ENCODE peak calls at places on chromosomes 1 and 21, in seven cellular contexts. One of them, this sample, is unnamed.
A peak's percentile ranks its signal among the peaks of the same experiment; 100 is the strongest.

GRCh38 chr1:54581621-54582035 is 33.6 kb downstream of the ACOT11 start:
- DNase-seq in Peyer's patch: peak; percentile 70
- DNase-seq in astrocyte: peak; percentile 58
- DNase-seq in transverse colon: peak; percentile 89
- DNase-seq in psoas muscle: peak; percentile 93
- DNase-seq in lower lobe of right lung: peak; percentile 94
- DNase-seq in CD8-positive, alpha-beta T cell: no peak
- DNase-seq in this sample: peak; percentile 62

GRCh38 chr1:22611530-22611947 is 24.9 kb upstream of the C1QA start:
- DNase-seq in Peyer's patch: no peak
- DNase-seq in astrocyte: peak; percentile 37
- DNase-seq in transverse colon: no peak
- DNase-seq in psoas muscle: peak; percentile 35
- DNase-seq in lower lobe of right lung: peak; percentile 46
- DNase-seq in CD8-positive, alpha-beta T cell: no peak
- DNase-seq in this sample: no peak

GRCh38 chr1:164805399-164805798 is 246.4 kb downstream of the PBX1 start:
- DNase-seq in Peyer's patch: no peak
- DNase-seq in astrocyte: peak; percentile 36
- DNase-seq in transverse colon: no peak
- DNase-seq in psoas muscle: no peak
- DNase-seq in lower lobe of right lung: no peak
- DNase-seq in CD8-positive, alpha-beta T cell: no peak
- DNase-seq in this sample: no peak

GRCh38 chr1:107474877-107475612 is 334.2 kb downstream of the NTNG1 start:
- DNase-seq in Peyer's patch: no peak
- DNase-seq in astrocyte: peak; percentile 24
- DNase-seq in transverse colon: no peak
- DNase-seq in psoas muscle: no peak
- DNase-seq in lower lobe of right lung: no peak
- DNase-seq in CD8-positive, alpha-beta T cell: no peak
- DNase-seq in this sample: no peak

GRCh38 chr1:172451002-172451443 is 7.2 kb upstream of the PIGC start:
- DNase-seq in Peyer's patch: peak; percentile 55
- DNase-seq in astrocyte: peak; percentile 79
- DNase-seq in transverse colon: no peak
- DNase-seq in psoas muscle: no peak
- DNase-seq in lower lobe of right lung: no peak
- DNase-seq in CD8-positive, alpha-beta T cell: no peak
- DNase-seq in this sample: no peak

GRCh38 chr1:99590578-99591209 is 55.2 kb upstream of the PALMD start:
- DNase-seq in Peyer's patch: no peak
- DNase-seq in astrocyte: peak; percentile 98
- DNase-seq in transverse colon: no peak
- DNase-seq in psoas muscle: peak; percentile 25
- DNase-seq in lower lobe of right lung: no peak
- DNase-seq in CD8-positive, alpha-beta T cell: no peak
- DNase-seq in this sample: no peak

GRCh38 chr1:59029768-59030167 is 245.9 kb upstream of the JUN start:
- DNase-seq in Peyer's patch: no peak
- DNase-seq in astrocyte: no peak
- DNase-seq in transverse colon: no peak
- DNase-seq in psoas muscle: no peak
- DNase-seq in lower lobe of right lung: no peak
- DNase-seq in CD8-positive, alpha-beta T cell: no peak
- DNase-seq in this sample: no peak

GRCh38 chr1:147463022-147463421 is 78.3 kb upstream of the BCL9 start:
- DNase-seq in Peyer's patch: no peak
- DNase-seq in astrocyte: no peak
- DNase-seq in transverse colon: no peak
- DNase-seq in psoas muscle: no peak
- DNase-seq in lower lobe of right lung: no peak
- DNase-seq in CD8-positive, alpha-beta T cell: no peak
- DNase-seq in this sample: no peak

GRCh38 chr1:209655832-209656231 is 3.6 kb upstream of the LAMB3 start:
- DNase-seq in Peyer's patch: peak; percentile 84
- DNase-seq in astrocyte: no peak
- DNase-seq in transverse colon: peak; percentile 46
- DNase-seq in psoas muscle: no peak
- DNase-seq in lower lobe of right lung: no peak
- DNase-seq in CD8-positive, alpha-beta T cell: no peak
- DNase-seq in this sample: no peak

GRCh38 chr1:14738647-14739046 is 140.2 kb downstream of the KAZN start:
- DNase-seq in Peyer's patch: no peak
- DNase-seq in astrocyte: no peak
- DNase-seq in transverse colon: no peak
- DNase-seq in psoas muscle: no peak
- DNase-seq in lower lobe of right lung: no peak
- DNase-seq in CD8-positive, alpha-beta T cell: no peak
- DNase-seq in this sample: no peak

GRCh38 chr1:157955269-157955668 is 38.2 kb upstream of the KIRREL1 start:
- DNase-seq in Peyer's patch: no peak
- DNase-seq in astrocyte: no peak
- DNase-seq in transverse colon: no peak
- DNase-seq in psoas muscle: no peak
- DNase-seq in lower lobe of right lung: no peak
- DNase-seq in CD8-positive, alpha-beta T cell: no peak
- DNase-seq in this sample: no peak

DNA sequence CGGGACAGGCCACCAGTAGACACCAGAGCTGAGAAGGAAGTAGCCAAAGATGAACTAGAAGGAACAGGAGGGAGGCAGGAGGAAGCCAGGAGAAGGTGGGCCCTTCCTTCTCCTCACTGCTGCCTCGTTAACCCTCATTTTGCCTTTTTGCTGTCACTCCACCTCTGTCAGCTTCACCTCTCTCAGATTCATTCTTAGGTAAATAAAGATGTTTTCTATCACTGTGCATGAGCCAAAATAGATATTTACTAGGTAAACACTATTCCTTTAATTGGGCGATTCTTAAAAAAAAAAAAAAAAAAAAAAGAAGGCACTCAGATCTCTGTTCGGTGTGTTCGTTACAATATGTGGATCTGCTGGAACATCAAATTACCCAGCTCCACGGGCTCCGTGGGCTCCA is 112.3 kb downstream of the GLUL start:
- DNase-seq in Peyer's patch: no peak
- DNase-seq in astrocyte: no peak
- DNase-seq in transverse colon: no peak
- DNase-seq in psoas muscle: no peak
- DNase-seq in lower lobe of right lung: no peak
- DNase-seq in CD8-positive, alpha-beta T cell: no peak
- DNase-seq in this sample: no peak
- H3K27ac ChIP-seq in Peyer's patch: no peak overlapping the region
- H3K27ac ChIP-seq in astrocyte: no peak overlapping the region
- H3K27ac ChIP-seq in transverse colon: no peak overlapping the region
- H3K27ac ChIP-seq in psoas muscle: no peak overlapping the region
- H3K27ac ChIP-seq in lower lobe of right lung: no peak overlapping the region
- H3K27ac ChIP-seq in CD8-positive, alpha-beta T cell: no peak overlapping the region
- H3K27ac ChIP-seq in this sample: peak overlapping the region; percentile 94

GRCh38 chr1:24097663-24098062 is 14.3 kb downstream of the MYOM3 start:
- DNase-seq in Peyer's patch: no peak
- DNase-seq in astrocyte: no peak
- DNase-seq in transverse colon: no peak
- DNase-seq in psoas muscle: no peak
- DNase-seq in lower lobe of right lung: peak; percentile 24
- DNase-seq in CD8-positive, alpha-beta T cell: no peak
- DNase-seq in this sample: no peak

GRCh38 chr1:24095140-24095859 is 16.6 kb downstream of the MYOM3 start:
- DNase-seq in Peyer's patch: no peak
- DNase-seq in astrocyte: no peak
- DNase-seq in transverse colon: no peak
- DNase-seq in psoas muscle: no peak
- DNase-seq in lower lobe of right lung: peak; percentile 10
- DNase-seq in CD8-positive, alpha-beta T cell: no peak
- DNase-seq in this sample: no peak

GRCh38 chr1:24094554-24094953 is 17.4 kb downstream of the MYOM3 start:
- DNase-seq in Peyer's patch: no peak
- DNase-seq in astrocyte: no peak
- DNase-seq in transverse colon: no peak
- DNase-seq in psoas muscle: peak; percentile 3
- DNase-seq in lower lobe of right lung: peak; percentile 26
- DNase-seq in CD8-positive, alpha-beta T cell: no peak
- DNase-seq in this sample: no peak

GRCh38 chr1:24096737-24097103 is 15.2 kb downstream of the MYOM3 start:
- DNase-seq in Peyer's patch: no peak
- DNase-seq in astrocyte: no peak
- DNase-seq in transverse colon: no peak
- DNase-seq in psoas muscle: no peak
- DNase-seq in lower lobe of right lung: no peak
- DNase-seq in CD8-positive, alpha-beta T cell: no peak
- DNase-seq in this sample: no peak

DNA sequence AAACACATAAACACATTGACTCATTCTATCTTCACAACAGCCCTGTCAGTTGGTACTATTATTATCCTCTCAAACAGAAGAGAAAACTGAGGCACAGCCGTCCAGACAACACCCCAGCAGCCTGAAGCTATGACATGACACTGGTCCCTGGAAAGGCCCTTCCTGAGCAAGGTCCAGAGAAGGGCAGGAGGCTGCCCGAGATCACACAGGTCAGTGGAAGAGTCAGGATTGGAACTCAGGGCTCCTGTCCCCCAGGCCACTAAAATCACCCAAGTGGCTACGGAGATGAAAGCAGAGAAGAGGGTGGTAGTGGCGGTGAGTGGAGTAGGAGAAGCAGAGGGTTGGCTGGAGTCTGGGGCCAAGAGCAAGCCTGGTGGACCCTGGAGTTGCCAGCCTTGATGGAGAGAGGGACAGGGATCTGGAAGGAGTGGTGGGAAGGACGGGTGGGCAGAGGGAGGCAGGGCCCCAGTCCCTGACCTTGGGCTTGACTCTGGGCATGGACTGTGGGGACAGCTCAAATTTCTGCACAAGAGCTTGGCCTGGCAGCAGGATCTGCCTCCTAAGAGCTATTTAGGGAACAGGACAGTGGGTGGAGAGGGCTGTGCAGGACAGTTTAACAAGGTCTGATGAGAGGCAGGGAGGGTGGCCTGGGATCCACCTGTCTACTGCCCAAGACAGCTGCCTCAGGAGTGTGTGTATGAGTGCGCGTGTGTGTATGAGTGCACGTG is 15.8 kb downstream of the MYOM3 start:
- DNase-seq in Peyer's patch: no peak
- DNase-seq in astrocyte: no peak
- DNase-seq in transverse colon: no peak
- DNase-seq in psoas muscle: peak; percentile 71
- DNase-seq in lower lobe of right lung: peak; percentile 14
- DNase-seq in CD8-positive, alpha-beta T cell: no peak
- DNase-seq in this sample: no peak
- H3K27ac ChIP-seq in Peyer's patch: no peak overlapping the region
- H3K27ac ChIP-seq in astrocyte: no peak overlapping the region
- H3K27ac ChIP-seq in transverse colon: no peak overlapping the region
- H3K27ac ChIP-seq in psoas muscle: peak overlapping the region; percentile 85
- H3K27ac ChIP-seq in lower lobe of right lung: no peak overlapping the region
- H3K27ac ChIP-seq in CD8-positive, alpha-beta T cell: no peak overlapping the region
- H3K27ac ChIP-seq in this sample: no peak overlapping the region

DNA sequence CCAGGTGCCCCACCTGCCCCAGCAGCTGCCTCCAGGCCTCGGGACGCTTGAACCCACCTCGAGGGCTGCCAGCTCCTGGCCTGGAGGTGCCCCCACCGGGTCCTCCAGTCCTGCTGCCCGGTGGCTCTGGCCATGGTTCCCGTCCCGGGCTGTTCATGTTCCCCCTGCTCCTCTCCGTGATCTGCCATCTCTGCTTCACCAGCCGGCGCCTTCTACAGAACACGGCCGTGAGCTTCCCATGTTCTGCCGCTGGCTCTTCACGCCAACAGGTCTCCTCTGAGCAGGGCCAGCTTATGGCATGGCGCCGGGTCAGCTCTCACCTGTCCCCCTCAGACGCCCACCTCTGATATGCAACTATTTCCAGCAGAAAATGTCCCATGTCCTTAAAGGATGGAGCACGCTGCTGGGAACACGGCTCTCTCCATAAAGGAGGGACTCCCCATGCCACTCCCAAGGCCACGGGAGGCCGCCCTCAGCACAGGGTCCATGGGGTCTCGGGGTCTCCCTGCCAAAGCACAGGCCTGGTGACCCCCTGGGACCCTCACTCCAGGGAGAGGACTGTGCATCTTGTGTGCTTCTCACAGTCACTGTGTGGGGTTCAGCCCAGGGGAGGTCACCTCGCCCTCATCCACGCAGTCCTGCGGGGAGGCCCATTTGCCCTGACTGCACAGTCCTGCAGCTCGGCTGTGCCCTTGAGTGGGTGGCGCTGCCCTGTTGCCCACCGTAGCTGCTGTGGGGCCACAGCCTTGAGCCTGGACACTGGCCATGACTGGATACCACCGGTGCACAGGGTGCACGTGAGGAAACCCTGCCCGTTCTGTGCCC is 36.7 kb downstream of the COL18A1 start:
- DNase-seq in Peyer's patch: no peak
- DNase-seq in astrocyte: no peak
- DNase-seq in transverse colon: no peak
- DNase-seq in psoas muscle: peak; percentile 5
- DNase-seq in lower lobe of right lung: no peak
- DNase-seq in CD8-positive, alpha-beta T cell: no peak
- DNase-seq in this sample: no peak
- H3K27ac ChIP-seq in Peyer's patch: no peak overlapping the region
- H3K27ac ChIP-seq in astrocyte: no peak overlapping the region
- H3K27ac ChIP-seq in transverse colon: no peak overlapping the region
- H3K27ac ChIP-seq in psoas muscle: no peak overlapping the region
- H3K27ac ChIP-seq in lower lobe of right lung: no peak overlapping the region
- H3K27ac ChIP-seq in CD8-positive, alpha-beta T cell: no peak overlapping the region
- H3K27ac ChIP-seq in this sample: no peak overlapping the region

GRCh38 chr1:211577826-211578639 is 928 bp downstream of the SLC30A1 start:
- DNase-seq in Peyer's patch: peak; percentile 90
- DNase-seq in astrocyte: peak; percentile 42
- DNase-seq in transverse colon: peak; percentile 85
- DNase-seq in psoas muscle: peak; percentile 70
- DNase-seq in lower lobe of right lung: peak; percentile 87
- DNase-seq in CD8-positive, alpha-beta T cell: peak; percentile 74
- DNase-seq in this sample: peak; percentile 20

GRCh38 chr1:211574705-211575104 is 4.3 kb downstream of the SLC30A1 start:
- DNase-seq in Peyer's patch: no peak
- DNase-seq in astrocyte: no peak
- DNase-seq in transverse colon: no peak
- DNase-seq in psoas muscle: no peak
- DNase-seq in lower lobe of right lung: no peak
- DNase-seq in CD8-positive, alpha-beta T cell: no peak
- DNase-seq in this sample: no peak

GRCh38 chr1:211577277-211577825 is 1.6 kb downstream of the SLC30A1 start:
- DNase-seq in Peyer's patch: no peak
- DNase-seq in astrocyte: no peak
- DNase-seq in transverse colon: no peak
- DNase-seq in psoas muscle: no peak
- DNase-seq in lower lobe of right lung: no peak
- DNase-seq in CD8-positive, alpha-beta T cell: no peak
- DNase-seq in this sample: no peak

GRCh38 chr1:211578640-211579433 is at the start of gene SLC30A1:
- DNase-seq in Peyer's patch: peak; percentile 100
- DNase-seq in astrocyte: peak; percentile 95
- DNase-seq in transverse colon: peak; percentile 100
- DNase-seq in psoas muscle: peak; percentile 100
- DNase-seq in lower lobe of right lung: peak; percentile 99
- DNase-seq in CD8-positive, alpha-beta T cell: peak; percentile 100
- DNase-seq in this sample: peak; percentile 99

DNA sequence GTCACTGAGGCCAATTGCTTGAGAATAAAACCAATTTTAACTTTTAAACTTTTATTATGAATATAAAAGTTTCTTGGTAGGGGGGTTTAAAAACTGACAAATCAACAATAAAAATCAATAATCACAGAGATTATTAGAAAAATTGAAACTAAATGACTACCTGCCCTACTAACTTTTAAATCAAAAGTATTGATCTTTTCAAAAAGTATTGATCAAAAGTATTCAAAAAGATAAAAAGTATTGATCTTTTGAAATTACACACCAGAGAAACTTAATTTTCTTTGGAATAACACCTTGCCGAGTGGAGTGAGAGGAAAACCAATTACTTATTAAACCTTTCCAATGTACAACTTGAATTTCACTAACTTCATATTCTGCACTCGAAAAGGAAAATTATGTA is 2.2 kb downstream of the SLC30A1 start:
- DNase-seq in Peyer's patch: no peak
- DNase-seq in astrocyte: no peak
- DNase-seq in transverse colon: no peak
- DNase-seq in psoas muscle: no peak
- DNase-seq in lower lobe of right lung: no peak
- DNase-seq in CD8-positive, alpha-beta T cell: no peak
- DNase-seq in this sample: no peak
- H3K27ac ChIP-seq in Peyer's patch: peak overlapping the region; percentile 43
- H3K27ac ChIP-seq in astrocyte: peak overlapping the region; percentile 87
- H3K27ac ChIP-seq in transverse colon: no peak overlapping the region
- H3K27ac ChIP-seq in psoas muscle: no peak overlapping the region
- H3K27ac ChIP-seq in lower lobe of right lung: no peak overlapping the region
- H3K27ac ChIP-seq in CD8-positive, alpha-beta T cell: no peak overlapping the region
- H3K27ac ChIP-seq in this sample: no peak overlapping the region

This sample was measured in substantia nigra.